ENCODE peak calls at places on chromosomes 16 and 17, in six cellular contexts. Z is stomach; O is stimulated activated CD4-positive, alpha-beta T cell treated with anti-CD3 and anti-CD28 coated beads, Interleukin-4, amount 100 ng/mL, for 24 hours; J is hippocampal formation; P is stimulated activated CD8-positive, alpha-beta memory T cell treated with anti-CD3 and anti-CD28 coated beads, Interleukin-7, amount 100 ng/mL, for 4 hours; F is fibroblast of the aortic adventitia. B is an unnamed sample.

GRCh38 chr16:12917653-12918052 is 16.3 kb downstream of the SHISA9 start:
- DNase-seq in O (no peak), P (no peak), Z (no peak), J (no peak), F (no peak), B (no peak)

GRCh38 chr17:52297230-52298010 is 138.9 kb upstream of the CA10 start:
- DNase-seq in Z (no peak), O (no peak), J (no peak), F (no peak), P (no peak), B (no peak)

GRCh38 chr16:30053376-30054015 is 12.1 kb upstream of the ALDOA start:
- DNase-seq in P (no peak), J (no peak), O (no peak), Z (no peak), F (peak; percentile 76), B (no peak)

GRCh38 chr16:78563905-78564304 is 464.5 kb downstream of the WWOX start:
- DNase-seq in P (no peak), F (no peak), O (no peak), J (no peak), Z (no peak), B (no peak)

GRCh38 chr17:29116652-29117439 is 63.4 kb downstream of the MYO18A start:
- DNase-seq in P (peak; percentile 54), J (peak; percentile 22), O (peak; percentile 84), F (peak; percentile 64), Z (peak; percentile 82), B (peak; percentile 59)

GRCh38 chr16:11871193-11871592 is 19.9 kb upstream of the RSL1D1 start:
- DNase-seq in P (no peak), Z (no peak), F (peak; percentile 55), O (no peak), J (no peak), B (no peak)

GRCh38 chr17:57747221-57748017 is 2.3 kb upstream of the CCDC182 start:
- DNase-seq in P (peak; percentile 8), Z (peak; percentile 38), F (peak; percentile 75), O (peak; percentile 47), J (peak; percentile 73), B (peak; percentile 10)

GRCh38 chr16:24255446-24256352 is at the start of gene CACNG3:
- DNase-seq in Z (no peak), O (peak; percentile 48), F (no peak), J (peak; percentile 20), P (peak; percentile 11), B (peak; percentile 45)

GRCh38 chr17:42285346-42286050 is 2.8 kb upstream of the STAT5A start:
- DNase-seq in F (no peak), J (no peak), Z (peak; percentile 13), P (no peak), O (no peak), B (no peak)

GRCh38 chr17:70655179-70655578 is 485.8 kb downstream of the KCNJ2 start:
- DNase-seq in F (no peak), O (no peak), Z (no peak), J (peak; percentile 44), P (no peak), B (no peak)

GRCh38 chr17:82396601-82397435 is 21.3 kb upstream of the HEXD start:
- DNase-seq in Z (no peak), O (no peak), J (no peak), F (peak; percentile 94), P (no peak), B (no peak)

GRCh38 chr17:70320642-70321345 is 151.5 kb downstream of the KCNJ2 start:
- DNase-seq in P (no peak), Z (no peak), O (no peak), F (peak; percentile 51), J (no peak), B (no peak)

GRCh38 chr17:78879679-78880186 is 23.3 kb downstream of the CEP295NL start:
- DNase-seq in Z (no peak), O (peak; percentile 20), F (peak; percentile 95), P (no peak), J (no peak), B (peak; percentile 6)

GRCh38 chr17:47232465-47232864 is 21.2 kb upstream of the ITGB3 start:
- DNase-seq in F (no peak), O (no peak), P (no peak), J (no peak), Z (no peak), B (no peak)

GRCh38 chr17:12348476-12348875 is 317.2 kb upstream of the MYOCD start:
- DNase-seq in J (no peak), Z (no peak), O (no peak), F (no peak), P (no peak), B (no peak)

GRCh38 chr16:53417011-53417410 is 17.3 kb upstream of the RBL2 start:
- DNase-seq in O (no peak), J (no peak), Z (no peak), P (no peak), F (peak; percentile 43), B (no peak)

GRCh38 chr17:39178516-39178915 is 12.6 kb upstream of the ARL5C start:
- DNase-seq in F (peak; percentile 56), O (no peak), J (no peak), P (no peak), Z (no peak), B (no peak)

GRCh38 chr17:38532451-38532850 is 73.3 kb downstream of the SRCIN1 start:
- DNase-seq in P (no peak), J (no peak), F (no peak), Z (no peak), O (no peak), B (no peak)

GRCh38 chr17:75289832-75290337 is 652 bp upstream of the SLC25A19 start:
- DNase-seq in Z (peak; percentile 67), P (peak; percentile 56), O (peak; percentile 75), F (peak; percentile 63), J (peak; percentile 57), B (no peak)

GRCh38 chr17:46089389-46089965 is 90.4 kb downstream of the STH start:
- DNase-seq in J (no peak), P (no peak), F (no peak), O (no peak), Z (no peak), B (no peak)

GRCh38 chr16:1188781-1189189 is 35.9 kb downstream of the CACNA1H start:
- DNase-seq in O (peak; percentile 38), P (no peak), J (peak; percentile 2), F (peak; percentile 34), Z (peak; percentile 58), B (peak; percentile 14)

GRCh38 chr17:63476857-63477470 is at the start of gene ACE:
- DNase-seq in F (no peak), O (peak; percentile 42), P (peak; percentile 20), J (no peak), Z (peak; percentile 37), B (peak; percentile 27)

GRCh38 chr17:81512984-81513668 is 527 bp upstream of the ACTG1 start:
- DNase-seq in P (peak; percentile 50), Z (peak; percentile 70), F (no peak), O (peak; percentile 66), J (peak; percentile 45), B (peak; percentile 53)

GRCh38 chr17:66677201-66677981 is 157.5 kb upstream of the CACNG5 start:
- DNase-seq in Z (no peak), J (no peak), F (peak; percentile 84), O (peak; percentile 33), P (no peak), B (no peak)

GRCh38 chr17:29595943-29596774 is 3.2 kb downstream of the ANKRD13B start:
- DNase-seq in P (no peak), O (no peak), Z (no peak), J (no peak), F (no peak), B (no peak)

GRCh38 chr17:32695864-32696263 is 181.1 kb downstream of the MYO1D start:
- DNase-seq in F (no peak), J (no peak), P (no peak), Z (no peak), O (no peak), B (no peak)

GRCh38 chr16:79882292-79882995 is 281.9 kb upstream of the MAF start:
- DNase-seq in J (no peak), O (no peak), Z (no peak), F (no peak), P (no peak), B (no peak)

GRCh38 chr16:85349413-85350145 is 237.3 kb upstream of the CIBAR2 start:
- DNase-seq in O (no peak), F (no peak), P (no peak), Z (no peak), J (no peak), B (no peak)

GRCh38 chr17:50923611-50924010 is 57.5 kb upstream of the TOB1 start:
- DNase-seq in P (no peak), Z (no peak), O (no peak), J (no peak), F (no peak), B (no peak)

GRCh38 chr16:79639576-79640311 is 39.2 kb upstream of the MAF start:
- DNase-seq in Z (peak; percentile 40), F (no peak), J (no peak), O (peak; percentile 14), P (no peak), B (no peak)

GRCh38 chr17:82863941-82864720 is 24.3 kb upstream of the ZNF750 start:
- DNase-seq in J (peak; percentile 16), Z (peak; percentile 54), P (peak; percentile 81), F (peak; percentile 60), O (peak; percentile 87), B (peak; percentile 91)

GRCh38 chr17:81438024-81438664 is 42.9 kb downstream of the BAHCC1 start:
- DNase-seq in Z (no peak), J (no peak), P (no peak), O (no peak), F (no peak), B (no peak)

GRCh38 chr17:17052462-17053221 is 10.4 kb downstream of the MPRIP start:
- DNase-seq in F (no peak), O (no peak), P (no peak), J (no peak), Z (peak; percentile 54), B (no peak)

GRCh38 chr17:11986179-11986938 is 10.9 kb downstream of the ZNF18 start:
- DNase-seq in F (peak; percentile 45), J (no peak), P (no peak), O (no peak), Z (no peak), B (no peak)

GRCh38 chr16:57803413-57803990 is 1.2 kb upstream of the KIFC3 start:
- DNase-seq in P (no peak), O (no peak), F (peak; percentile 44), Z (no peak), J (peak; percentile 76), B (no peak)

GRCh38 chr17:80265205-80266068 is 4.8 kb downstream of the RNF213 start:
- DNase-seq in J (no peak), O (peak; percentile 83), P (peak; percentile 69), Z (no peak), F (no peak), B (peak; percentile 68)

B was measured in activated T-helper 1 cell treated with anti-CD3 and anti-CD28 coated beads, Interleukin-12 subunit alpha, Interleukin-12 subunit beta, Interleukin-2, Interleukin-4 antibody, amounts not matched to agents 30 ng/mL and 10 ng/mL and 1 ng/mL, durations not matched to agents 14 hours and 24 hours and 36 hours.